ENCODE peak calls at places on chromosomes 2 and 18, in eight cellular contexts. One of them, this sample, is unnamed.

GRCh38 chr2:32882911-32883810 is 63.6 kb upstream of the LTBP1 start:
- DNase-seq in hypothalamus: no peak
- DNase-seq in GM23248: no peak
- DNase-seq in myocyte: peak
- DNase-seq in EL: peak
- DNase-seq in HTR-8/SVneo: no peak
- DNase-seq in ELR: no peak
- DNase-seq in NCI-H446: no peak
- DNase-seq in this sample: no peak

GRCh38 chr2:119402645-119403560 is 28.8 kb upstream of the TMEM37 start:
- DNase-seq in hypothalamus: no peak
- DNase-seq in GM23248: no peak
- DNase-seq in myocyte: no peak
- DNase-seq in EL: no peak
- DNase-seq in HTR-8/SVneo: no peak
- DNase-seq in ELR: no peak
- DNase-seq in NCI-H446: no peak
- DNase-seq in this sample: no peak

GRCh38 chr2:30208453-30208852 is 22.9 kb upstream of the LBH start:
- DNase-seq in hypothalamus: peak
- DNase-seq in GM23248: peak
- DNase-seq in myocyte: peak
- DNase-seq in EL: peak
- DNase-seq in HTR-8/SVneo: peak
- DNase-seq in ELR: peak
- DNase-seq in NCI-H446: peak
- DNase-seq in this sample: peak

GRCh38 chr18:63817441-63818051 is 42.3 kb downstream of the SERPINB7 start:
- DNase-seq in hypothalamus: no peak
- DNase-seq in GM23248: peak
- DNase-seq in myocyte: peak
- DNase-seq in EL: peak
- DNase-seq in HTR-8/SVneo: no peak
- DNase-seq in ELR: peak
- DNase-seq in NCI-H446: no peak
- DNase-seq in this sample: peak

GRCh38 chr2:189305291-189305943 is 125.9 kb upstream of the COL5A2 start:
- DNase-seq in hypothalamus: no peak
- DNase-seq in GM23248: peak
- DNase-seq in myocyte: no peak
- DNase-seq in EL: peak
- DNase-seq in HTR-8/SVneo: no peak
- DNase-seq in ELR: peak
- DNase-seq in NCI-H446: no peak
- DNase-seq in this sample: peak

GRCh38 chr18:72762505-72763122 is 105.2 kb downstream of the NETO1 start:
- DNase-seq in hypothalamus: no peak
- DNase-seq in GM23248: peak
- DNase-seq in myocyte: peak
- DNase-seq in EL: peak
- DNase-seq in HTR-8/SVneo: peak
- DNase-seq in ELR: peak
- DNase-seq in NCI-H446: peak
- DNase-seq in this sample: peak

GRCh38 chr2:28802975-28803429 is 7.6 kb upstream of the SPDYA start:
- DNase-seq in hypothalamus: no peak
- DNase-seq in GM23248: peak
- DNase-seq in myocyte: peak
- DNase-seq in EL: peak
- DNase-seq in HTR-8/SVneo: no peak
- DNase-seq in ELR: no peak
- DNase-seq in NCI-H446: no peak
- DNase-seq in this sample: peak

GRCh38 chr2:24327988-24328387 is 32.3 kb downstream of the ITSN2 start:
- DNase-seq in hypothalamus: no peak
- DNase-seq in GM23248: no peak
- DNase-seq in myocyte: no peak
- DNase-seq in EL: no peak
- DNase-seq in HTR-8/SVneo: no peak
- DNase-seq in ELR: no peak
- DNase-seq in NCI-H446: no peak
- DNase-seq in this sample: no peak

GRCh38 chr18:9379118-9379517 is 44.5 kb downstream of the TWSG1 start:
- DNase-seq in hypothalamus: no peak
- DNase-seq in GM23248: no peak
- DNase-seq in myocyte: no peak
- DNase-seq in EL: no peak
- DNase-seq in HTR-8/SVneo: no peak
- DNase-seq in ELR: no peak
- DNase-seq in NCI-H446: no peak
- DNase-seq in this sample: no peak

GRCh38 chr18:44229693-44230108 is 451.0 kb upstream of the SETBP1 start:
- DNase-seq in hypothalamus: peak
- DNase-seq in GM23248: peak
- DNase-seq in myocyte: peak
- DNase-seq in EL: peak
- DNase-seq in HTR-8/SVneo: no peak
- DNase-seq in ELR: no peak
- DNase-seq in NCI-H446: peak
- DNase-seq in this sample: no peak

GRCh38 chr2:201937343-201937742 is 96.3 kb upstream of the FZD7 start:
- DNase-seq in hypothalamus: no peak
- DNase-seq in GM23248: no peak
- DNase-seq in myocyte: no peak
- DNase-seq in EL: no peak
- DNase-seq in HTR-8/SVneo: no peak
- DNase-seq in ELR: no peak
- DNase-seq in NCI-H446: no peak
- DNase-seq in this sample: no peak

GRCh38 chr2:113218283-113219091 is 44.7 kb downstream of the PSD4 start:
- DNase-seq in hypothalamus: peak
- DNase-seq in GM23248: peak
- DNase-seq in myocyte: peak
- DNase-seq in EL: no peak
- DNase-seq in HTR-8/SVneo: no peak
- DNase-seq in ELR: no peak
- DNase-seq in NCI-H446: no peak
- DNase-seq in this sample: no peak

GRCh38 chr2:27756544-27757498 is 14.7 kb upstream of the MRPL33 start:
- DNase-seq in hypothalamus: no peak
- DNase-seq in GM23248: no peak
- DNase-seq in myocyte: peak
- DNase-seq in EL: no peak
- DNase-seq in HTR-8/SVneo: no peak
- DNase-seq in ELR: no peak
- DNase-seq in NCI-H446: no peak
- DNase-seq in this sample: no peak

GRCh38 chr2:168320267-168320666 is 72.9 kb upstream of the STK39 start:
- DNase-seq in hypothalamus: no peak
- DNase-seq in GM23248: peak
- DNase-seq in myocyte: no peak
- DNase-seq in EL: no peak
- DNase-seq in HTR-8/SVneo: no peak
- DNase-seq in ELR: peak
- DNase-seq in NCI-H446: no peak
- DNase-seq in this sample: peak

GRCh38 chr2:221189431-221189830 is 382.7 kb downstream of the EPHA4 start:
- DNase-seq in hypothalamus: no peak
- DNase-seq in GM23248: no peak
- DNase-seq in myocyte: no peak
- DNase-seq in EL: no peak
- DNase-seq in HTR-8/SVneo: no peak
- DNase-seq in ELR: no peak
- DNase-seq in NCI-H446: peak
- DNase-seq in this sample: no peak

GRCh38 chr18:26071725-26072124 is 18.7 kb downstream of the SS18 start:
- DNase-seq in hypothalamus: no peak
- DNase-seq in GM23248: no peak
- DNase-seq in myocyte: no peak
- DNase-seq in EL: no peak
- DNase-seq in HTR-8/SVneo: no peak
- DNase-seq in ELR: no peak
- DNase-seq in NCI-H446: no peak
- DNase-seq in this sample: no peak

GRCh38 chr2:213221962-213222361 is 62.3 kb upstream of the SPAG16 start:
- DNase-seq in hypothalamus: no peak
- DNase-seq in GM23248: peak
- DNase-seq in myocyte: no peak
- DNase-seq in EL: no peak
- DNase-seq in HTR-8/SVneo: no peak
- DNase-seq in ELR: no peak
- DNase-seq in NCI-H446: no peak
- DNase-seq in this sample: no peak

GRCh38 chr2:96084006-96084857 is 32.1 kb downstream of the ADRA2B start:
- DNase-seq in hypothalamus: no peak
- DNase-seq in GM23248: no peak
- DNase-seq in myocyte: no peak
- DNase-seq in EL: no peak
- DNase-seq in HTR-8/SVneo: no peak
- DNase-seq in ELR: no peak
- DNase-seq in NCI-H446: no peak
- DNase-seq in this sample: no peak

GRCh38 chr2:238256111-238256510 is 16.3 kb upstream of the HES6 start:
- DNase-seq in hypothalamus: no peak
- DNase-seq in GM23248: no peak
- DNase-seq in myocyte: no peak
- DNase-seq in EL: no peak
- DNase-seq in HTR-8/SVneo: no peak
- DNase-seq in ELR: no peak
- DNase-seq in NCI-H446: no peak
- DNase-seq in this sample: no peak

GRCh38 chr2:70927641-70928040 is 8.1 kb upstream of the ATP6V1B1 start:
- DNase-seq in hypothalamus: no peak
- DNase-seq in GM23248: no peak
- DNase-seq in myocyte: no peak
- DNase-seq in EL: no peak
- DNase-seq in HTR-8/SVneo: no peak
- DNase-seq in ELR: no peak
- DNase-seq in NCI-H446: no peak
- DNase-seq in this sample: no peak

GRCh38 chr2:172889287-172889686 is 153.6 kb downstream of the RAPGEF4 start:
- DNase-seq in hypothalamus: no peak
- DNase-seq in GM23248: no peak
- DNase-seq in myocyte: no peak
- DNase-seq in EL: no peak
- DNase-seq in HTR-8/SVneo: no peak
- DNase-seq in ELR: no peak
- DNase-seq in NCI-H446: no peak
- DNase-seq in this sample: no peak

GRCh38 chr2:233059797-233060499 is at the start of gene INPP5D:
- DNase-seq in hypothalamus: peak
- DNase-seq in GM23248: no peak
- DNase-seq in myocyte: no peak
- DNase-seq in EL: no peak
- DNase-seq in HTR-8/SVneo: no peak
- DNase-seq in ELR: no peak
- DNase-seq in NCI-H446: no peak
- DNase-seq in this sample: no peak

GRCh38 chr2:120476141-120476540 is 130.2 kb downstream of the INHBB start:
- DNase-seq in hypothalamus: no peak
- DNase-seq in GM23248: peak
- DNase-seq in myocyte: no peak
- DNase-seq in EL: no peak
- DNase-seq in HTR-8/SVneo: no peak
- DNase-seq in ELR: no peak
- DNase-seq in NCI-H446: no peak
- DNase-seq in this sample: no peak

GRCh38 chr2:26848336-26849055 is 564 bp downstream of the DPYSL5 start:
- DNase-seq in hypothalamus: no peak
- DNase-seq in GM23248: peak
- DNase-seq in myocyte: peak
- DNase-seq in EL: peak
- DNase-seq in HTR-8/SVneo: peak
- DNase-seq in ELR: peak
- DNase-seq in NCI-H446: no peak
- DNase-seq in this sample: no peak

GRCh38 chr2:166792808-166793207 is 95.5 kb upstream of the XIRP2 start:
- DNase-seq in hypothalamus: no peak
- DNase-seq in GM23248: no peak
- DNase-seq in myocyte: no peak
- DNase-seq in EL: no peak
- DNase-seq in HTR-8/SVneo: no peak
- DNase-seq in ELR: no peak
- DNase-seq in NCI-H446: no peak
- DNase-seq in this sample: no peak

GRCh38 chr2:97868986-97869721 is 126.6 kb downstream of the TMEM131 start:
- DNase-seq in hypothalamus: peak
- DNase-seq in GM23248: peak
- DNase-seq in myocyte: peak
- DNase-seq in EL: peak
- DNase-seq in HTR-8/SVneo: peak
- DNase-seq in ELR: peak
- DNase-seq in NCI-H446: no peak
- DNase-seq in this sample: peak

GRCh38 chr2:30691091-30691947 is 115.9 kb downstream of the CAPN13 start:
- DNase-seq in hypothalamus: no peak
- DNase-seq in GM23248: no peak
- DNase-seq in myocyte: no peak
- DNase-seq in EL: no peak
- DNase-seq in HTR-8/SVneo: no peak
- DNase-seq in ELR: no peak
- DNase-seq in NCI-H446: no peak
- DNase-seq in this sample: no peak

GRCh38 chr18:48226401-48226800 is 182.8 kb downstream of the ZBTB7C start:
- DNase-seq in hypothalamus: no peak
- DNase-seq in GM23248: no peak
- DNase-seq in myocyte: no peak
- DNase-seq in EL: no peak
- DNase-seq in HTR-8/SVneo: no peak
- DNase-seq in ELR: no peak
- DNase-seq in NCI-H446: no peak
- DNase-seq in this sample: no peak

GRCh38 chr2:10880586-10881321 is 31.0 kb upstream of the KCNF1 start:
- DNase-seq in hypothalamus: no peak
- DNase-seq in GM23248: no peak
- DNase-seq in myocyte: no peak
- DNase-seq in EL: no peak
- DNase-seq in HTR-8/SVneo: no peak
- DNase-seq in ELR: no peak
- DNase-seq in NCI-H446: no peak
- DNase-seq in this sample: no peak

GRCh38 chr2:794554-795244 is 117.5 kb upstream of the TMEM18 start:
- DNase-seq in hypothalamus: no peak
- DNase-seq in GM23248: no peak
- DNase-seq in myocyte: peak
- DNase-seq in EL: no peak
- DNase-seq in HTR-8/SVneo: no peak
- DNase-seq in ELR: no peak
- DNase-seq in NCI-H446: peak
- DNase-seq in this sample: no peak

GRCh38 chr2:145874466-145874865 is 1354.5 kb upstream of the ZEB2 start:
- DNase-seq in hypothalamus: no peak
- DNase-seq in GM23248: peak
- DNase-seq in myocyte: peak
- DNase-seq in EL: peak
- DNase-seq in HTR-8/SVneo: no peak
- DNase-seq in ELR: peak
- DNase-seq in NCI-H446: peak
- DNase-seq in this sample: peak